ENCODE peak calls at places on chromosomes 16 and 17, in four cellular contexts. Y, H, D and K are unnamed samples.

GRCh38 chr17:3886776-3887175 is 6.1 kb downstream of the CAMKK1 start:
- DNase-seq in D (no peak), Y (no peak), H (no peak), K (no peak)

GRCh38 chr16:1125471-1125870 is 27.4 kb upstream of the CACNA1H start:
- DNase-seq in D (peak; percentile 5), H (peak; percentile 12), Y (peak; percentile 39), K (peak; percentile 31)

GRCh38 chr16:30853758-30854157 is 40.1 kb downstream of the BCL7C start:
- DNase-seq in Y (no peak), H (no peak), D (no peak), K (peak; percentile 37)

GRCh38 chr17:64130559-64131001 is 636 bp upstream of the ERN1 start:
- DNase-seq in D (peak; percentile 26), H (peak; percentile 87), Y (peak; percentile 90), K (peak; percentile 90)

GRCh38 chr17:49343273-49343672 is 18.8 kb downstream of the ZNF652 start:
- DNase-seq in H (peak; percentile 57), D (no peak), Y (peak; percentile 76), K (peak; percentile 68)

GRCh38 chr17:6046431-6046830 is 23.7 kb upstream of the WSCD1 start:
- DNase-seq in D (no peak), Y (no peak), H (no peak), K (no peak)

GRCh38 chr17:9467518-9467917 is 108.1 kb downstream of the STX8 start:
- DNase-seq in H (no peak), D (no peak), Y (no peak), K (no peak)

GRCh38 chr16:48971571-48972071 is 310.0 kb downstream of the CBLN1 start:
- DNase-seq in Y (peak; percentile 61), H (no peak), D (no peak), K (peak; percentile 23)

GRCh38 chr16:86667035-86667434 is 88.7 kb downstream of the FOXL1 start:
- DNase-seq in H (no peak), D (no peak), Y (no peak), K (no peak)

GRCh38 chr16:50584033-50584722 is 36.0 kb downstream of the NKD1 start:
- DNase-seq in D (no peak), H (no peak), Y (no peak), K (no peak)